ENCODE peak calls at places on chromosomes 16 and 17, in five cellular contexts. One of them, this sample, is unnamed. For H3K36me3, the result is how much of the 10 kb centered on the place peaks cover.

GRCh38 chr17:58005031-58005727 is 1.9 kb downstream of the SRSF1 start:
- DNase-seq in brain microvascular endothelial cell: no peak
- DNase-seq in aorta: no peak
- DNase-seq in transverse colon: no peak
- DNase-seq in NT2/D1: no peak
- DNase-seq in this sample: no peak

GRCh38 chr17:3535253-3535995 is 22.2 kb downstream of the TRPV3 start:
- DNase-seq in aorta: peak
- DNase-seq in brain microvascular endothelial cell: peak
- DNase-seq in NT2/D1: peak
- DNase-seq in transverse colon: peak
- DNase-seq in this sample: peak

GRCh38 chr17:78844301-78845005 is 3.8 kb upstream of the USP36 start:
- DNase-seq in aorta: no peak
- DNase-seq in NT2/D1: no peak
- DNase-seq in brain microvascular endothelial cell: peak
- DNase-seq in transverse colon: no peak
- DNase-seq in this sample: no peak

GRCh38 chr17:44209786-44210341 is 9.6 kb downstream of the UBTF start:
- DNase-seq in aorta: no peak
- DNase-seq in NT2/D1: no peak
- DNase-seq in transverse colon: no peak
- DNase-seq in brain microvascular endothelial cell: no peak
- DNase-seq in this sample: no peak

GRCh38 chr16:67666032-67666537 is 465 bp downstream of the ENKD1 start:
- DNase-seq in transverse colon: peak
- DNase-seq in aorta: no peak
- DNase-seq in brain microvascular endothelial cell: no peak
- DNase-seq in NT2/D1: no peak
- DNase-seq in this sample: no peak

GRCh38 chr16:1565083-1565805 is 31.8 kb downstream of the TMEM204 start:
- DNase-seq in NT2/D1: no peak
- DNase-seq in transverse colon: no peak
- DNase-seq in brain microvascular endothelial cell: no peak
- DNase-seq in aorta: no peak
- DNase-seq in this sample: no peak

GRCh38 chr16:66469291-66469931 is 42.3 kb downstream of the BEAN1 start:
- DNase-seq in NT2/D1: no peak
- DNase-seq in transverse colon: no peak
- DNase-seq in aorta: no peak
- DNase-seq in brain microvascular endothelial cell: no peak
- DNase-seq in this sample: no peak

GRCh38 chr17:14805348-14805747 is 459.8 kb downstream of the PMP22 start:
- DNase-seq in NT2/D1: peak
- DNase-seq in transverse colon: no peak
- DNase-seq in aorta: no peak
- DNase-seq in brain microvascular endothelial cell: no peak
- DNase-seq in this sample: no peak

GRCh38 chr17:44543213-44543904 is 13.9 kb upstream of the FZD2 start:
- DNase-seq in brain microvascular endothelial cell: peak
- DNase-seq in transverse colon: no peak
- DNase-seq in NT2/D1: peak
- DNase-seq in aorta: no peak
- DNase-seq in this sample: peak

GRCh38 chr17:69448431-69449102 is 34.1 kb downstream of the MAP2K6 start:
- DNase-seq in aorta: no peak
- DNase-seq in NT2/D1: peak
- DNase-seq in transverse colon: peak
- DNase-seq in brain microvascular endothelial cell: no peak
- DNase-seq in this sample: no peak

GRCh38 chr17:38591759-38592241 is 14.0 kb downstream of the SRCIN1 start:
- DNase-seq in brain microvascular endothelial cell: peak
- DNase-seq in NT2/D1: no peak
- DNase-seq in transverse colon: no peak
- DNase-seq in aorta: no peak
- DNase-seq in this sample: no peak

GRCh38 chr17:61981323-61981722 is 53.5 kb upstream of the INTS2 start:
- DNase-seq in brain microvascular endothelial cell: peak
- DNase-seq in NT2/D1: no peak
- DNase-seq in transverse colon: no peak
- DNase-seq in aorta: no peak
- DNase-seq in this sample: no peak

GRCh38 chr16:9134739-9135138 is 43.3 kb downstream of the HAPSTR1 start:
- DNase-seq in transverse colon: peak
- DNase-seq in brain microvascular endothelial cell: peak
- DNase-seq in NT2/D1: peak
- DNase-seq in aorta: peak
- DNase-seq in this sample: peak

GRCh38 chr16:67278773-67279295 is 498 bp upstream of the PLEKHG4 start:
- DNase-seq in transverse colon: peak
- DNase-seq in aorta: no peak
- DNase-seq in NT2/D1: no peak
- DNase-seq in brain microvascular endothelial cell: no peak
- DNase-seq in this sample: no peak

GRCh38 chr16:87836346-87836843 is 32.9 kb downstream of the SLC7A5 start:
- DNase-seq in transverse colon: no peak
- DNase-seq in NT2/D1: no peak
- DNase-seq in aorta: no peak
- DNase-seq in brain microvascular endothelial cell: no peak
- DNase-seq in this sample: no peak

GRCh38 chr16:81641403-81642106 is 137.5 kb upstream of the PLCG2 start:
- DNase-seq in transverse colon: no peak
- DNase-seq in NT2/D1: no peak
- DNase-seq in aorta: no peak
- DNase-seq in brain microvascular endothelial cell: no peak
- DNase-seq in this sample: no peak

GRCh38 chr16:17817943-17818342 is 347.2 kb upstream of the XYLT1 start:
- DNase-seq in aorta: no peak
- DNase-seq in transverse colon: no peak
- DNase-seq in NT2/D1: peak
- DNase-seq in brain microvascular endothelial cell: no peak
- DNase-seq in this sample: no peak

GRCh38 chr16:89116341-89117238 is 22.9 kb downstream of the ACSF3 start:
- DNase-seq in aorta: peak
- DNase-seq in transverse colon: peak
- DNase-seq in NT2/D1: no peak
- DNase-seq in brain microvascular endothelial cell: no peak
- DNase-seq in this sample: no peak

GRCh38 chr16:785563-786535 is 2.3 kb downstream of the RPUSD1 start:
- DNase-seq in brain microvascular endothelial cell: peak
- DNase-seq in aorta: peak
- DNase-seq in NT2/D1: peak
- DNase-seq in transverse colon: peak
- DNase-seq in this sample: no peak

GRCh38 chr17:82923366-82924113 is 83.7 kb upstream of the ZNF750 start:
- DNase-seq in transverse colon: no peak
- DNase-seq in brain microvascular endothelial cell: no peak
- DNase-seq in NT2/D1: no peak
- DNase-seq in aorta: peak
- DNase-seq in this sample: no peak

GRCh38 chr17:679491-679890 is 35.1 kb downstream of the VPS53 start:
- DNase-seq in transverse colon: no peak
- DNase-seq in brain microvascular endothelial cell: no peak
- DNase-seq in aorta: no peak
- DNase-seq in NT2/D1: no peak
- DNase-seq in this sample: no peak

GRCh38 chr16:17412221-17412620 is 58.5 kb downstream of the XYLT1 start:
- DNase-seq in aorta: no peak
- DNase-seq in NT2/D1: no peak
- DNase-seq in brain microvascular endothelial cell: no peak
- DNase-seq in transverse colon: no peak
- DNase-seq in this sample: peak

GRCh38 chr17:30240177-30240576 is 4.7 kb upstream of the SLC6A4 start:
- DNase-seq in NT2/D1: no peak
- DNase-seq in transverse colon: no peak
- DNase-seq in brain microvascular endothelial cell: no peak
- DNase-seq in aorta: no peak
- DNase-seq in this sample: no peak

GRCh38 chr16:83826146-83826913 is 18.6 kb downstream of the HSBP1 start:
- DNase-seq in brain microvascular endothelial cell: peak
- DNase-seq in NT2/D1: no peak
- DNase-seq in transverse colon: peak
- DNase-seq in aorta: peak
- DNase-seq in this sample: peak

GRCh38 chr17:38620551-38621277 is 15.0 kb upstream of the SRCIN1 start:
- DNase-seq in brain microvascular endothelial cell: no peak
- DNase-seq in aorta: no peak
- DNase-seq in transverse colon: no peak
- DNase-seq in NT2/D1: no peak
- DNase-seq in this sample: no peak

GRCh38 chr16:85663891-85664321 is 24.8 kb downstream of the GINS2 start:
- DNase-seq in NT2/D1: no peak
- DNase-seq in brain microvascular endothelial cell: no peak
- DNase-seq in transverse colon: peak
- DNase-seq in aorta: peak
- DNase-seq in this sample: no peak
- H3K36me3 ChIP-seq in NT2/D1: half or more
- H3K36me3 ChIP-seq in brain microvascular endothelial cell: under half
- H3K36me3 ChIP-seq in transverse colon: half or more
- H3K36me3 ChIP-seq in aorta: under half
- H3K36me3 ChIP-seq in this sample: half or more

DNA sequence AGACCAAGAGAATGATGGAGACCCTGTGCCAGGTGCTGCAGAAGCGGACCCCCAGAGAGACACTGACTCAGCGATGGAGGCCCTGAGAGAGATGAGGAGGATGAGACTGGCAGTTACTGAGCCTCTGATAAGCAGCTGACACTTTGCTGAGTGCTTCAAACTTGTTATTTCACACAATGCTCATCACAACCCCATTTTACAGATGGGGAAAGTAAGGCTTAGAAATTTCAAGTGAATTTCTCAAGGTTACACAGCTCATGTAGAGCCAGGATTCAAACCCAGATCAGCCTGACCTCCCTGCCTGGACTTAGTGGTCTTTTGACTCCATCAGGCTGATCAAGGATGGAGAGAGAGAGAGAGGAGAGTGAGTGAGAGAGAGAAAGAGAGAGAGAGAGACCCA is 27.2 kb downstream of the MRM1 start:
- DNase-seq in transverse colon: no peak
- DNase-seq in aorta: no peak
- DNase-seq in NT2/D1: no peak
- DNase-seq in brain microvascular endothelial cell: no peak
- DNase-seq in this sample: no peak
- H3K4me3 ChIP-seq in transverse colon: no peak
- H3K4me3 ChIP-seq in aorta: no peak
- H3K4me3 ChIP-seq in NT2/D1: no peak
- H3K4me3 ChIP-seq in brain microvascular endothelial cell: no peak
- H3K4me3 ChIP-seq in this sample: no peak

DNA sequence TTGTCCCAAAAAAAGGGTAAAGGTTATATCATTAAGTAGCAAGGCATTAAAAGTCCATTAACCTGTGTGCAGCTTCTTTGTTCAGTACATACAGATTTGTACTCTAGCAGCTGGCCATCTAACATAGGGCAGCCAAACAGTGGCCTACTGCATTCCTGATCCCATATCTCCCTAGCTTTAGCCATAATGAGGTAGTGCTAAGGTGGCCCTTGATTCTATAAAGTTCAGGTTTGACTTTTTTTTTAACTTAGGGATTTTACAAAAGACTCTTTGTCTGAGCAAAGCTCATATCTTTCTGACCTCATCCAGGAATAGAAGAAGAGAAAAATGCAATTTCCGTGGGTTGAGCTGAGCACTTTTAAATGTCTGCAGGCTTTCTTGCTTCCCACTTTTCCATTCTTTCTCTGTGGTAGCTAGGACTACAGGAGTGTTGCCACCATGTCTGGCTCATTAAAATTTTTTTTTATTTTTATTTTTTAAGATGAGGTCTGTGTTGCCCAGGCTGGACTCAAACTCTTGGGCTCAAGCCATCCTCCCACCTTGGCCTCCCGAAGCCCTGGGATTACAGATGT is 19.5 kb upstream of the CDC6 start:
- DNase-seq in NT2/D1: no peak
- DNase-seq in aorta: no peak
- DNase-seq in brain microvascular endothelial cell: no peak
- DNase-seq in transverse colon: no peak
- DNase-seq in this sample: no peak
- H3K36me3 ChIP-seq in NT2/D1: half or more
- H3K36me3 ChIP-seq in aorta: under half
- H3K36me3 ChIP-seq in brain microvascular endothelial cell: under half
- H3K36me3 ChIP-seq in transverse colon: under half
- H3K36me3 ChIP-seq in this sample: half or more

DNA sequence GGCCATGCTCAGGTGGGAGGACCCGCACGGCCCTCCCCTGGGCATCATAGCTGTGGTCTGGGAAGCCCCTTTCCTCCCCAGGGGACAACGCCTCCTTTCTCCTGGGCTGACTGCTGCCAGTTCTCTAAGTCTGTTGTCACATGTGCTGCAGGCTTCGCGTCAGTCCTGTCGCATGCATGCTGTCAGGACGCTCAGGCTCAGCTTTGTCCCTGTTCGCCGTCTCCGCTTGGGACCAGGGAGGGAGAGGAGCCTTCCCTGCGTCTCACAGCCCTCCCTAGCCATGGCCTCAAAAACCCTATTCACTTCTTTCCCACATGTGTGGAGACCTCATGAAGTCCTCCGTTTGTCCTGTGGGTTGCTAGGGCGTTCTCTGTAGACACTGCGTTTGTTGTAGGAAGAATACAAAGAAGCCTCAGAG is 21.4 kb downstream of the LDHD start:
- DNase-seq in aorta: no peak
- DNase-seq in NT2/D1: no peak
- DNase-seq in transverse colon: no peak
- DNase-seq in brain microvascular endothelial cell: no peak
- DNase-seq in this sample: no peak
- H3K4me3 ChIP-seq in aorta: no peak
- H3K4me3 ChIP-seq in NT2/D1: no peak
- H3K4me3 ChIP-seq in transverse colon: no peak
- H3K4me3 ChIP-seq in brain microvascular endothelial cell: no peak
- H3K4me3 ChIP-seq in this sample: no peak

DNA sequence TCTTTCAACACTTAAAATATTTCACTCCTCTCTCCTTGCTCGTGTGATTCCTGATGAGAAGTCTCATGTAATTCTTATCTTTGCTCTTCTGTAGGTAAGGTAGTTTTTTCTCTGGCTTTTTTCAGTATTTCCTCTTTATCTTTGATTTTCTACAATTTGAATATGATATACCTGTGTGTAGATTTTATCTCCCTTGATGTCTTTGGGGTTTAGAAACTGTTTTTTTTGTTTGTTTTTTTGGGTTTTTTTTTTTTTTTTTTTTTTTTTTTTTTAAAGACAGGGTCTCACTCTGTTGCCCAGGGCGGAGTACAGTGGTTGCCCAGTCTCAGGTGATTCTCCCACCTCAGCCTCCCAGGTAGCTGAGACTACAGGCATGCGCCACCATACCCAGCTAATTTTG is 26.6 kb downstream of the MOSMO start:
- DNase-seq in transverse colon: no peak
- DNase-seq in NT2/D1: no peak
- DNase-seq in brain microvascular endothelial cell: no peak
- DNase-seq in aorta: no peak
- DNase-seq in this sample: no peak
- H3K36me3 ChIP-seq in transverse colon: under half
- H3K36me3 ChIP-seq in NT2/D1: under half
- H3K36me3 ChIP-seq in brain microvascular endothelial cell: under half
- H3K36me3 ChIP-seq in aorta: under half
- H3K36me3 ChIP-seq in this sample: under half

This sample was measured in SJSA1.